ENCODE peak calls at places on chromosomes 16 and 17, in seven cellular contexts. N is stimulated activated CD8-positive, alpha-beta memory T cell treated with anti-CD3 and anti-CD28 coated beads, Interleukin-4, amount 100 ng/mL, for 4 hours; Q is activated CD8-positive, alpha-beta memory T cell treated with anti-CD3 and anti-CD28 coated beads for 4 hours; P is BE2C; U is GM03348; V is GM04504; K is PC-9. O is an unnamed sample.
A peak's percentile ranks its signal among the peaks of the same experiment; 100 is the strongest.

GRCh38 chr16:82456683-82457082 is 170.1 kb upstream of the CDH13 start:
- DNase-seq in P (peak; percentile 26), N (no peak), Q (no peak), K (peak; percentile 50), U (peak; percentile 80), V (peak; percentile 23), O (peak; percentile 27)

GRCh38 chr16:73231969-73232554 is 184.1 kb upstream of the ZFHX3 start:
- DNase-seq in Q (no peak), U (no peak), P (peak; percentile 46), N (no peak), K (no peak), V (no peak), O (no peak)

GRCh38 chr16:75943705-75944514 is 217.6 kb upstream of the CPHXL start:
- DNase-seq in N (no peak), U (no peak), P (no peak), K (no peak), V (no peak), Q (no peak), O (no peak)

GRCh38 chr16:4263504-4264436 is 9.1 kb downstream of the TFAP4 start:
- DNase-seq in U (peak; percentile 97), N (no peak), Q (no peak), V (peak; percentile 93), P (peak; percentile 96), K (no peak), O (no peak)

GRCh38 chr17:77883213-77883650 is 75.3 kb upstream of the TNRC6C start:
- DNase-seq in V (no peak), U (no peak), N (no peak), K (no peak), Q (no peak), P (no peak), O (no peak)

GRCh38 chr17:46979023-46979870 is at the start of gene RPRML:
- DNase-seq in N (no peak), P (peak; percentile 74), K (no peak), U (peak; percentile 70), V (no peak), Q (no peak), O (no peak)

GRCh38 chr16:56683424-56684162 is 1.3 kb downstream of the MT1X start:
- DNase-seq in V (no peak), U (no peak), P (no peak), Q (no peak), N (no peak), K (no peak), O (no peak)

GRCh38 chr17:288802-289356 is 63.7 kb downstream of the RPH3AL start:
- DNase-seq in K (no peak), Q (no peak), U (no peak), P (no peak), V (no peak), N (no peak), O (peak; percentile 69)

GRCh38 chr17:40827746-40828453 is 5.5 kb upstream of the KRT10 start:
- DNase-seq in N (no peak), U (no peak), V (no peak), P (no peak), K (no peak), Q (no peak), O (no peak)

GRCh38 chr17:35609831-35610230 is 22.7 kb downstream of the AP2B1 start:
- DNase-seq in Q (no peak), P (no peak), N (no peak), K (no peak), V (no peak), U (no peak), O (no peak)